ENCODE peak calls at places on chromosomes 3 and 15, in four cellular contexts. I is SK-N-SH, T is HepG2, O is GM12878. B is an unnamed sample.

GRCh38 chr3:126971891-126972351 is 11.0 kb upstream of the PLXNA1 start:
- DNase-seq in O (no peak), I (peak; percentile 83), T (no peak), B (no peak)

GRCh38 chr3:177447938-177448337 is 250.7 kb upstream of the TBL1XR1 start:
- DNase-seq in T (no peak), I (no peak), O (no peak), B (no peak)

GRCh38 chr3:106814231-106814630 is 563.0 kb upstream of the CCDC54 start:
- DNase-seq in I (peak; percentile 47), T (no peak), O (no peak), B (no peak)

GRCh38 chr15:77497942-77498361 is 77.3 kb downstream of the HMG20A start:
- DNase-seq in T (no peak), I (peak; percentile 43), O (no peak), B (no peak)

GRCh38 chr3:147618636-147619035 is 209.5 kb downstream of the ZIC1 start:
- DNase-seq in O (no peak), I (no peak), T (no peak), B (no peak)

GRCh38 chr15:97114900-97115763 is 784.6 kb downstream of the NR2F2 start:
- DNase-seq in T (no peak), O (no peak), I (no peak), B (no peak)

GRCh38 chr3:7307410-7307809 is 446.5 kb downstream of the GRM7 start:
- DNase-seq in I (peak; percentile 43), O (no peak), T (no peak), B (no peak)

GRCh38 chr3:184748219-184749135 is 36.6 kb upstream of the MAGEF1 start:
- DNase-seq in T (peak; percentile 13), O (peak; percentile 44), I (peak; percentile 47), B (peak; percentile 56)

GRCh38 chr3:63934041-63934440 is 21.9 kb upstream of the SCAANT1 start:
- DNase-seq in O (no peak), T (no peak), I (no peak), B (no peak)

GRCh38 chr3:188658606-188659005 is 504.6 kb downstream of the LPP start:
- DNase-seq in I (no peak), O (no peak), T (no peak), B (no peak)

GRCh38 chr3:89654031-89654430 is 546.6 kb downstream of the EPHA3 start:
- DNase-seq in T (no peak), O (no peak), I (no peak), B (no peak)

GRCh38 chr15:85133709-85134108 is 152.1 kb downstream of the PDE8A start:
- DNase-seq in I (no peak), T (no peak), O (no peak), B (no peak)

GRCh38 chr15:62306851-62307504 is 141.9 kb upstream of the C2CD4B start:
- DNase-seq in T (peak; percentile 73), O (no peak), I (peak; percentile 72), B (peak; percentile 42)

GRCh38 chr3:23002846-23003800 is 200.0 kb upstream of the UBE2E2 start:
- DNase-seq in I (no peak), T (no peak), O (no peak), B (no peak)

GRCh38 chr3:119681279-119681678 is 4.1 kb upstream of the COX17 start:
- DNase-seq in O (no peak), I (peak; percentile 66), T (peak; percentile 15), B (no peak)

GRCh38 chr15:38217181-38217580 is 35.5 kb upstream of the SPRED1 start:
- DNase-seq in O (no peak), T (no peak), I (no peak), B (no peak)

GRCh38 chr3:177827517-177828249 is 630.4 kb upstream of the TBL1XR1 start:
- DNase-seq in I (no peak), T (peak; percentile 95), O (no peak), B (no peak)

GRCh38 chr3:196712514-196713413 is 587 bp downstream of the PIGX start:
- DNase-seq in O (no peak), I (no peak), T (peak; percentile 14), B (peak; percentile 85)

GRCh38 chr3:177724020-177724638 is 526.8 kb upstream of the TBL1XR1 start:
- DNase-seq in T (no peak), O (no peak), I (no peak), B (no peak)

GRCh38 chr3:55369491-55369890 is 117.6 kb downstream of the WNT5A start:
- DNase-seq in I (no peak), T (no peak), O (no peak), B (no peak)

GRCh38 chr3:100437879-100438622 is 36.7 kb downstream of the LNP1 start:
- DNase-seq in T (no peak), O (no peak), I (no peak), B (no peak)

GRCh38 chr3:42123012-42123581 is 31.9 kb downstream of the TRAK1 start:
- DNase-seq in T (no peak), O (peak; percentile 69), I (no peak), B (no peak)

GRCh38 chr3:16299746-16300145 is 34.7 kb downstream of the OXNAD1 start:
- DNase-seq in T (no peak), I (no peak), O (no peak), B (no peak)

GRCh38 chr3:182364723-182365650 is 428.3 kb upstream of the ATP11B start:
- DNase-seq in I (peak; percentile 46), T (no peak), O (no peak), B (peak; percentile 54)

GRCh38 chr3:196772897-196773296 is 33.2 kb downstream of the PAK2 start:
- DNase-seq in I (no peak), T (peak; percentile 36), O (no peak), B (no peak)

GRCh38 chr15:80031841-80032240 is 27.6 kb upstream of the ZFAND6 start:
- DNase-seq in I (no peak), T (no peak), O (no peak), B (no peak)

GRCh38 chr3:175940881-175941280 is 1081.7 kb downstream of the NAALADL2 start:
- DNase-seq in T (peak; percentile 3), O (no peak), I (no peak), B (no peak)

GRCh38 chr3:24670871-24671270 is 176.2 kb upstream of the THRB start:
- DNase-seq in T (peak; percentile 30), I (no peak), O (no peak), B (no peak)

GRCh38 chr15:67024322-67024997 is 40.9 kb upstream of the SMAD3 start:
- DNase-seq in O (peak; percentile 16), T (peak; percentile 77), I (peak; percentile 51), B (peak; percentile 79)

GRCh38 chr15:64456634-64457108 is 3.7 kb upstream of the ZNF609 start:
- DNase-seq in I (no peak), T (peak; percentile 20), O (no peak), B (no peak)

GRCh38 chr15:64453689-64454037 is 6.7 kb upstream of the ZNF609 start:
- DNase-seq in I (no peak), T (no peak), O (no peak), B (no peak)

GRCh38 chr15:64454282-64454681 is 6.1 kb upstream of the ZNF609 start:
- DNase-seq in T (no peak), O (no peak), I (no peak), B (no peak)

GRCh38 chr15:64455951-64456350 is 4.4 kb upstream of the ZNF609 start:
- DNase-seq in O (no peak), T (no peak), I (no peak), B (no peak)

DNA sequence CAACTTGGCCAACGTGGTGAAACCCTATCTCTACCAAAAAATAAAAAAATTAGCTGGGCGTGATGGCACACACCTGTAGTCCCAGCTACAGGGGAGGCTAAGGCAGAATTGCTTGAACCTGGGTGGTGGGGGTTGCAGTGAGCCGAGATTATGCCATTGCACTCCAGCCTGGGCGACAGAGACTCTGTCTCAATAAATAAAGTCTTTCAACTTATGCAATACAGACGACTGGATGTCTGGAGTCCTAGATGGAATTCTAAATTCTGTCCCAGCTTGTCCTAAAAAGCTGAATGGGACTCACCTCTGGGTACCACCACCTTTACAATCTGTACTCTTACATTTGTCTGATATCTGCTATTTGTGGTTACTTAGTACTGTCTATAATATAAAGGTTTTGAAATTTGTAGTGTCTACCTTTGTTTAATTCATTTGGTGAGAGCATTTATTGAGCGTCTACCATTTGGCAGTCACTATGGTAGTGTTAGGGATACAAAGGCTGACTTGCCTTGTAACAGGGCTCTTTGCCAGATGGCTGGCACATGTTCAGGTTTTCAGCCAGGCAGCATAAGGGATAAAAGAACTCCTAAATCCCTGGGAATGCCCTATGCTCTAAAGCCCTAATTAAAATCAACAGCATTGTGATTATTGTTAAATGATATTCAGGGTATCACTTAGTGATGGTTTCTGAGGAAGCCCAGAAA is 7.2 kb upstream of the ZNF609 start:
- DNase-seq in T (no peak), O (no peak), I (no peak), B (no peak)
- TF ChIP-seq NFIC in T (no peak), O (no peak), I (no peak), B (no peak)

DNA sequence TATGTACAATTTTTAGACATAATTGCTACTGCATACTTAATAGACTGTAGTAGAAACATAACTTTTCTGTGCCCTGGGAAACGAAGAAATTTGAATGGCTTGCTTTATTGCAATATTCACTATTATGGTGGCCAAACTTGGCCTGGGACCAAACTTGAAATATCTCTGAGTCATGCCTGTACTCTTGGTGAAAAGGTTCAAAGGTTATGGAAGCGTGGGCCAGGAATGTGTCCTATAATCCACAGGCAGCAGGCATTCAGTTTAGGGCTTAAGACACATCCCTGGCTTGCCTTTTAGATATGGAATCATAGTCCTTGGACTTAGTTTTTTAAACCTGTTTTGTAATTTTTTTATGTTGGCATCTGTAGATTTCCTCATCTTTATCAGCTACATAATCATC is 124.3 kb downstream of the LRIG1 start:
- DNase-seq in I (no peak), T (peak; percentile 90), O (no peak), B (peak; percentile 14)
- H3K27ac ChIP-seq in I (no peak overlapping the region), T (peak overlapping the region; percentile 34), O (no peak overlapping the region), B (no peak overlapping the region)

GRCh38 chr3:45109736-45110135 is 36.4 kb downstream of the CDCP1 start:
- DNase-seq in T (no peak), O (no peak), I (no peak), B (no peak)

GRCh38 chr3:45118615-45119062 is 27.5 kb downstream of the CDCP1 start:
- DNase-seq in O (no peak), T (no peak), I (no peak), B (no peak)

GRCh38 chr3:45113625-45114050 is 32.5 kb downstream of the CDCP1 start:
- DNase-seq in T (no peak), I (no peak), O (no peak), B (no peak)

GRCh38 chr3:45110185-45110833 is 35.9 kb downstream of the CDCP1 start:
- DNase-seq in O (no peak), T (peak; percentile 53), I (no peak), B (no peak)

GRCh38 chr3:45112939-45113338 is 33.2 kb downstream of the CDCP1 start:
- DNase-seq in I (no peak), T (no peak), O (no peak), B (no peak)
- TF ChIP-seq NFIC in I (no peak), T (no peak), O (no peak), B (no peak)

GRCh38 chr3:62164746-62165145 is 208.6 kb downstream of the FEZF2 start:
- DNase-seq in O (no peak), I (no peak), T (no peak), B (no peak)

GRCh38 chr3:62164196-62164595 is 209.2 kb downstream of the FEZF2 start:
- DNase-seq in O (no peak), T (no peak), I (no peak), B (no peak)

GRCh38 chr3:62161306-62161705 is 212.0 kb downstream of the FEZF2 start:
- DNase-seq in T (no peak), I (no peak), O (no peak), B (no peak)

GRCh38 chr3:62159056-62159455 is 214.3 kb downstream of the FEZF2 start:
- DNase-seq in I (no peak), O (no peak), T (no peak), B (no peak)

GRCh38 chr3:62159693-62160092 is 213.7 kb downstream of the FEZF2 start:
- DNase-seq in O (no peak), T (no peak), I (no peak), B (no peak)
- H3K27ac ChIP-seq in O (no peak overlapping the region), T (no peak overlapping the region), I (no peak overlapping the region), B (no peak overlapping the region)

B was measured in K562.